ENCODE peak calls at places on chromosomes 3 and 15, in six cellular contexts. G is GM12865; T is GM06990; W is lower lobe of right lung; V is CD4-positive, alpha-beta T cell; F is psoas muscle. Q is an unnamed sample.

GRCh38 chr3:77325280-77325679 is 285.4 kb downstream of the ROBO2 start:
- DNase-seq in G (no peak), T (no peak), V (no peak), F (no peak), W (no peak), Q (no peak)

GRCh38 chr3:86800116-86800515 is 190.8 kb downstream of the VGLL3 start:
- DNase-seq in F (no peak), V (no peak), W (no peak), T (no peak), G (no peak), Q (no peak)

GRCh38 chr3:177460100-177460499 is 262.8 kb upstream of the TBL1XR1 start:
- DNase-seq in V (no peak), G (no peak), F (no peak), W (no peak), T (no peak), Q (no peak)

GRCh38 chr3:54857343-54857742 is 70.5 kb downstream of the LRTM1 start:
- DNase-seq in G (no peak), V (no peak), W (no peak), T (no peak), F (no peak), Q (no peak)

GRCh38 chr15:83559310-83559966 is 94.5 kb upstream of the ADAMTSL3 start:
- DNase-seq in T (no peak), F (no peak), V (peak; percentile 11), G (peak; percentile 69), W (no peak), Q (peak; percentile 66)

GRCh38 chr3:157493627-157494550 is 9.3 kb downstream of the VEPH1 start:
- DNase-seq in G (peak; percentile 35), V (no peak), W (no peak), F (no peak), T (no peak), Q (peak; percentile 3)

GRCh38 chr3:101940521-101940992 is 91.2 kb downstream of the NFKBIZ start:
- DNase-seq in V (no peak), F (peak; percentile 51), G (no peak), T (no peak), W (peak; percentile 76), Q (no peak)

GRCh38 chr3:61358364-61358763 is 107.1 kb upstream of the FHIT start:
- DNase-seq in T (peak; percentile 70), F (peak; percentile 77), W (peak; percentile 70), V (no peak), G (peak; percentile 91), Q (peak; percentile 33)

GRCh38 chr15:34650177-34650576 is 66.7 kb upstream of the GOLGA8B start:
- DNase-seq in V (no peak), T (peak; percentile 8), F (no peak), G (peak; percentile 47), W (no peak), Q (no peak)

GRCh38 chr3:153756816-153757215 is 364.4 kb upstream of the ARHGEF26 start:
- DNase-seq in F (no peak), W (no peak), T (no peak), G (no peak), V (no peak), Q (no peak)

GRCh38 chr3:27758083-27758482 is 36.0 kb upstream of the EOMES start:
- DNase-seq in G (no peak), W (no peak), T (no peak), F (no peak), V (no peak), Q (no peak)

GRCh38 chr3:106825962-106826605 is 551.2 kb upstream of the CCDC54 start:
- DNase-seq in F (no peak), T (no peak), V (no peak), W (no peak), G (no peak), Q (no peak)

GRCh38 chr3:124745092-124745491 is 14.8 kb downstream of the UMPS start:
- DNase-seq in G (no peak), F (no peak), V (no peak), W (no peak), T (no peak), Q (no peak)

GRCh38 chr15:90710436-90710835 is 6.7 kb upstream of the BLM start:
- DNase-seq in G (no peak), V (no peak), W (peak; percentile 62), T (no peak), F (no peak), Q (no peak)

GRCh38 chr3:128367221-128367620 is 99.5 kb downstream of the DNAJB8 start:
- DNase-seq in F (no peak), T (no peak), G (no peak), W (no peak), V (no peak), Q (no peak)

GRCh38 chr15:43794269-43795037 is 2.3 kb downstream of the SERF2 start:
- DNase-seq in W (no peak), F (no peak), V (no peak), G (no peak), T (no peak), Q (no peak)

GRCh38 chr3:40208251-40208650 is 101.3 kb upstream of the EIF1B start:
- DNase-seq in V (no peak), T (no peak), G (no peak), F (no peak), W (no peak), Q (no peak)

GRCh38 chr15:34124656-34125055 is 22.8 kb downstream of the PGBD4 start:
- DNase-seq in V (no peak), W (no peak), F (no peak), T (no peak), G (no peak), Q (no peak)

GRCh38 chr3:73848173-73848751 is 223.5 kb upstream of the PDZRN3 start:
- DNase-seq in W (no peak), G (peak; percentile 22), V (no peak), T (no peak), F (no peak), Q (peak; percentile 19)

GRCh38 chr3:39401983-39402382 is 4.5 kb upstream of the RPSA start:
- DNase-seq in G (no peak), T (no peak), W (no peak), F (no peak), V (no peak), Q (no peak)

GRCh38 chr3:42446111-42447050 is 36.0 kb upstream of the LYZL4 start:
- DNase-seq in V (no peak), W (no peak), F (no peak), T (no peak), G (no peak), Q (no peak)

GRCh38 chr3:129745253-129745652 is 138.8 kb upstream of the PLXND1 start:
- DNase-seq in F (no peak), G (no peak), V (no peak), W (no peak), T (no peak), Q (no peak)

GRCh38 chr15:25661898-25662297 is 201.2 kb downstream of the ATP10A start:
- DNase-seq in V (no peak), F (no peak), W (no peak), T (no peak), G (no peak), Q (no peak)
- TF ChIP-seq CTCF in V (no peak), F (no peak), W (no peak), T (no peak), G (no peak), Q (no peak)

GRCh38 chr3:156448300-156448699 is 106.6 kb downstream of the SSR3 start:
- DNase-seq in G (peak; percentile 64), T (no peak), F (no peak), V (peak; percentile 14), W (no peak), Q (peak; percentile 28)

GRCh38 chr3:156455839-156456238 is 99.1 kb downstream of the SSR3 start:
- DNase-seq in F (no peak), T (no peak), V (no peak), G (peak; percentile 29), W (no peak), Q (no peak)

GRCh38 chr3:156445117-156445968 is 109.6 kb downstream of the SSR3 start:
- DNase-seq in T (no peak), V (no peak), F (no peak), G (peak; percentile 7), W (no peak), Q (no peak)

DNA sequence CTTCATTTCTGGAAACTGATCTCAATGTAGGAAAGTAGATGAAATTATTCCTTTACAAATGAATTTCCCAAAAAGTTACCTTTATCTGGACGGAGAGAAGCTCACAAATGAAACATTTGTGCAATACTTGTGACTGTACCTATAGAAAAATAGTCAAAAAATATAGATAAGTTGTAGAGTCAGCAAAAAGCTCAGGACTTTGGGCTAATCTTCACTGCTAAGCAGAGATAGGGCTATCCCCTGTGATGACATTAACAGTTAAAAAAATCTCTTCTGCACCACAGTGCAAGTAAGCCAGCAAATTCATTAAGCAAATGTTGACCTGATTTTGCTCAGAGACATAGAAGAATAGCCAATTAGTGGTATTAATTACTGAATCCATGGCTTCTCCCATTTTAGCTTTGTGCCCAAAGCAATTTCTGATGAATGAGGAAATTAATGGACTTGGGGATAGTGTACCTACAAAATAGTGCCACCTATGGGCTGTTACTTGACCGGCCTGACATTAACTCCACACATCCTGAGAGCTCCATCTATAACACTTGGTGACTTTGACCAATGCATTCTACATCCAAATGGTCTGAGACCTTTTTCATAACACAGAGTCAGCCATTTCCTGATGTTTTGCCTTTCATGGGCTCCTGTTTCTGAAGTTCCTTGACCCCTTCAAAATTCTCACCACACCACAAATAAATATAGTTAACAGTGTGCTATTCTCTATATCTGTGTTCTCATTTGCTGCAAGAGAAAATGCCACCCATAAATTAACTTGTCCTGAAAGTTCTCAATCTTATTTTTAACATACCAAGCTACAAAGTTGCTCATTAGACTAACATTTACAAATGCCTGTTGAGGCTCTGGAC is 105.0 kb downstream of the SSR3 start:
- DNase-seq in V (no peak), W (no peak), F (no peak), T (no peak), G (peak; percentile 49), Q (peak; percentile 22)
- TF ChIP-seq CTCF in V (peak; percentile 39), W (peak; percentile 45), F (peak; percentile 53), T (peak; percentile 72), G (peak; percentile 54), Q (peak; percentile 67)

GRCh38 chr3:194446172-194446571 is 40.6 kb downstream of the ATP13A3 start:
- DNase-seq in W (no peak), T (no peak), V (no peak), F (no peak), G (no peak), Q (no peak)

GRCh38 chr3:194449913-194450312 is 36.9 kb downstream of the ATP13A3 start:
- DNase-seq in F (no peak), G (no peak), T (no peak), V (no peak), W (no peak), Q (no peak)

GRCh38 chr3:194446754-194447153 is 40.0 kb downstream of the ATP13A3 start:
- DNase-seq in G (no peak), F (no peak), T (no peak), W (no peak), V (no peak), Q (no peak)

GRCh38 chr3:194447657-194448056 is 39.1 kb downstream of the ATP13A3 start:
- DNase-seq in F (no peak), W (no peak), T (no peak), V (no peak), G (no peak), Q (no peak)

GRCh38 chr3:194447161-194447560 is 39.6 kb downstream of the ATP13A3 start:
- DNase-seq in V (no peak), T (no peak), W (no peak), F (no peak), G (no peak), Q (no peak)
- TF ChIP-seq CTCF in V (no peak), T (no peak), W (no peak), F (no peak), G (no peak), Q (no peak)

GRCh38 chr3:50258979-50259378 is 10.0 kb upstream of the SEMA3B start:
- DNase-seq in W (no peak), T (no peak), F (no peak), V (no peak), G (no peak), Q (no peak)
- TF ChIP-seq CTCF in W (no peak), T (no peak), F (no peak), V (no peak), G (no peak), Q (no peak)

GRCh38 chr3:31858439-31858838 is 122.6 kb downstream of the OSBPL10 start:
- DNase-seq in V (no peak), T (no peak), F (no peak), G (no peak), W (no peak), Q (no peak)
- TF ChIP-seq CTCF in V (no peak), T (no peak), F (no peak), G (no peak), W (no peak), Q (peak; percentile 12)

Q was measured in GM13977.